ENCODE peak calls at places on chromosomes 1 and 21, in five cellular contexts. B, H, V, R and D are unnamed samples.
A peak's percentile ranks its signal among the peaks of the same experiment; 100 is the strongest.

GRCh38 chr1:113652773-113653172 is 106.5 kb downstream of the PHTF1 start:
- DNase-seq in R (no peak), V (no peak), H (no peak), B (peak; percentile 33), D (no peak)

GRCh38 chr1:16237343-16237830 is 404 bp upstream of the CPLANE2 start:
- DNase-seq in B (peak; percentile 43), V (no peak), H (no peak), R (no peak), D (no peak)

GRCh38 chr1:61282387-61282786 is 200.0 kb downstream of the NFIA start:
- DNase-seq in B (no peak), R (no peak), H (no peak), V (no peak), D (no peak)

GRCh38 chr1:176670853-176671252 is 207.9 kb downstream of the PAPPA2 start:
- DNase-seq in V (no peak), R (no peak), H (no peak), B (no peak), D (no peak)

GRCh38 chr1:115430717-115431116 is 92.7 kb upstream of the NGF start:
- DNase-seq in B (peak; percentile 96), V (no peak), H (no peak), R (no peak), D (no peak)

GRCh38 chr1:182299728-182300581 is 91.6 kb downstream of the GLUL start:
- DNase-seq in R (no peak), B (no peak), V (no peak), H (no peak), D (peak; percentile 69)

GRCh38 chr1:201217146-201217545 is 26.5 kb downstream of the IGFN1 start:
- DNase-seq in V (no peak), R (no peak), B (no peak), H (no peak), D (peak; percentile 26)

GRCh38 chr1:18647681-18648214 is 17.1 kb downstream of the PAX7 start:
- DNase-seq in R (no peak), H (no peak), V (no peak), B (no peak), D (no peak)

GRCh38 chr21:33042812-33043211 is 17.1 kb downstream of the OLIG2 start:
- DNase-seq in R (no peak), V (no peak), H (no peak), B (peak; percentile 97), D (no peak)

GRCh38 chr1:216140650-216141547 is 282.3 kb downstream of the USH2A start:
- DNase-seq in H (no peak), R (no peak), V (no peak), B (peak; percentile 34), D (no peak)

GRCh38 chr21:14527690-14528652 is 18.1 kb downstream of the SAMSN1 start:
- DNase-seq in V (no peak), H (no peak), B (no peak), R (no peak), D (no peak)

GRCh38 chr1:100721502-100722205 is 2.1 kb downstream of the VCAM1 start:
- DNase-seq in R (no peak), H (no peak), B (peak; percentile 96), V (no peak), D (no peak)

GRCh38 chr1:38962113-38962512 is 20.5 kb upstream of the RHBDL2 start:
- DNase-seq in V (no peak), B (peak; percentile 76), R (no peak), H (no peak), D (no peak)

GRCh38 chr21:45550552-45551210 is 8.4 kb upstream of the SLC19A1 start:
- DNase-seq in B (no peak), V (no peak), H (no peak), R (no peak), D (no peak)

GRCh38 chr1:19122668-19123067 is 87.4 kb downstream of the UBR4 start:
- DNase-seq in H (no peak), R (no peak), B (peak; percentile 17), V (no peak), D (no peak)

GRCh38 chr1:30514137-30514654 is 209.2 kb downstream of the MATN1 start:
- DNase-seq in B (no peak), R (no peak), V (no peak), H (no peak), D (no peak)

GRCh38 chr1:183892351-183892793 is 87.5 kb downstream of the RGL1 start:
- DNase-seq in R (no peak), B (peak; percentile 17), H (no peak), V (no peak), D (peak; percentile 69)

GRCh38 chr1:155178441-155179106 is 4.9 kb downstream of the TRIM46 start:
- DNase-seq in B (no peak), V (peak; percentile 50), R (no peak), H (no peak), D (no peak)

GRCh38 chr1:236748471-236748870 is 46.6 kb upstream of the MTR start:
- DNase-seq in V (no peak), R (no peak), H (no peak), B (no peak), D (no peak)

GRCh38 chr1:11804666-11805453 is 904 bp downstream of the MTHFR start:
- DNase-seq in V (peak; percentile 59), R (no peak), B (peak; percentile 56), H (no peak), D (no peak)

GRCh38 chr1:93908394-93909145 is 660 bp downstream of the GCLM start:
- DNase-seq in H (no peak), V (no peak), B (no peak), R (peak; percentile 40), D (peak; percentile 36)

GRCh38 chr21:36149788-36150187 is 6.8 kb upstream of the DOP1B start:
- DNase-seq in H (no peak), B (no peak), V (no peak), R (no peak), D (no peak)

GRCh38 chr1:151361883-151362282 is 10.6 kb downstream of the SELENBP1 start:
- DNase-seq in R (no peak), H (no peak), B (no peak), V (no peak), D (no peak)

GRCh38 chr21:9735421-9735961 is 785.9 kb upstream of the TPTE start:
- DNase-seq in B (no peak), H (no peak), V (no peak), R (no peak), D (no peak)

GRCh38 chr21:21439761-21440160 is 441.6 kb downstream of the NCAM2 start:
- DNase-seq in V (no peak), H (no peak), B (peak; percentile 36), R (no peak), D (no peak)

GRCh38 chr1:106621853-106622252 is 434.6 kb upstream of the PRMT6 start:
- DNase-seq in V (no peak), B (no peak), R (no peak), H (no peak), D (no peak)

GRCh38 chr1:7922301-7922700 is 18.3 kb downstream of the TNFRSF9 start:
- DNase-seq in H (no peak), V (no peak), B (peak; percentile 57), R (no peak), D (no peak)

GRCh38 chr1:110214454-110215404 is 4.6 kb downstream of the KCNC4 start:
- DNase-seq in V (no peak), H (no peak), R (no peak), B (peak; percentile 9), D (no peak)

GRCh38 chr1:210448293-210448892 is 119.7 kb downstream of the HHAT start:
- DNase-seq in H (peak; percentile 31), B (peak; percentile 69), V (no peak), R (no peak), D (peak; percentile 41)

GRCh38 chr1:119773711-119774241 is 5.1 kb upstream of the HMGCS2 start:
- DNase-seq in B (peak; percentile 52), V (no peak), R (no peak), H (no peak), D (no peak)

DNA sequence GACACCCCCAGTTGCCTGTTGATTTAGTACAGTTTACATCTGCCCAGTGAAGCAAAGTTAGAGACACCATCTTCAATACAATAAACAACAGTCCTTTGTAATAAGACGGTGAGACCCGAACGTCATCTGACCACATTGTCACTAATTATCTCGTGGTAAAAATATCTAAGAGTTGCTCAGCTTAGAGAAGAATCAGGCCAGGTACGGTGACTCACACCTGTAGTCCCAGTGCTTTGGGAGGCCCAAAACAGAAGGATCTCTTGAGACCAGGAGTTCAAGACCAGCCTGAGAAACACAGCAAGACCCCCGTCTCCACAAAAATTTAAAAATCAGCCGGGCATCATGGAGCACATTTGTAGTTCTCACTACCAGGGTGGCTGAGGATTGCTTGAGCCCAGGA is 53.5 kb downstream of the CD34 start:
- DNase-seq in B (no peak), V (no peak), R (no peak), H (no peak), D (no peak)
- H3K4me1 ChIP-seq in B (peaks cover 6% of the 10 kb centered on the region), V (peaks cover 3% of the 10 kb centered on the region), R (peaks cover 78% of the 10 kb centered on the region), H (peaks cover 2% of the 10 kb centered on the region), D (peaks cover 3% of the 10 kb centered on the region)

DNA sequence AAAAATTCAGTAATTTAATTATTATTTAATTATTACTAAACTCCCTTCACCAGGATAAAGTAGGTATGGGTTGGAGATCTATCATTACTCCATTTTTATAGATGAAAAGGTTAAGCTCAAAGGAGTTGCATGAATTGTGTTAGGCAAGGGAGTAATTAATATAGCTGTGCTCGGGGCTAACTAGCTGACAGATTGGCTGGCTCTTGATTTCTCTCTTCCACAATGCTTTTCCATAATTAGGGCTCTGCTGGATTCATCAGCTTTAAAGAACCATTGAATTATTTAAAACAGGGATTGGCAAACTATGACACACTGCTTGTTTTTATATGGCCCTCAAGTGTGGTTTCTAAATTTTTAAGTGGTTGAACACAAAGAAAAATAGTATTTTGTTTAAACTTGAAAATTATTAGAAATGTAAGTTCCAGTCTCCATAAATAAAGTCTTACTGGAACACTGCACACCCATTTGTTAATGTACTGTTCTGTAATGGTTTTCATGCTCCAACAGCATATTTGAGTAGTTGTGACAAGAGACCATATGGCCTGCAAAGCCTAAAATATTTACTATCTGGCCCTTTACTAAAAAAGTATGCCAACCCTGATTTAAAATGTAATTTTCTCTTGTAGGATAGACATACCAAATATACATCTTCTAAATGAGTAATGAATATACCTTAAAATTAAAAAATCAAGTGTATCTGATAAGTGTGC is 76.4 kb downstream of the GDAP2 start:
- DNase-seq in B (no peak), H (no peak), R (no peak), V (no peak), D (no peak)
- H3K4me1 ChIP-seq in B (peaks cover 8% of the 10 kb centered on the region), H (no peaks in the 10 kb centered on the region), R (no peaks in the 10 kb centered on the region), V (no peaks in the 10 kb centered on the region), D (peaks cover 8% of the 10 kb centered on the region)

GRCh38 chr1:171495444-171495843 is 10.1 kb downstream of the PRRC2C start:
- DNase-seq in R (no peak), V (no peak), H (no peak), B (peak; percentile 19), D (no peak)

GRCh38 chr1:171488190-171488929 is 3.0 kb downstream of the PRRC2C start:
- DNase-seq in H (no peak), B (no peak), R (no peak), V (no peak), D (no peak)

DNA sequence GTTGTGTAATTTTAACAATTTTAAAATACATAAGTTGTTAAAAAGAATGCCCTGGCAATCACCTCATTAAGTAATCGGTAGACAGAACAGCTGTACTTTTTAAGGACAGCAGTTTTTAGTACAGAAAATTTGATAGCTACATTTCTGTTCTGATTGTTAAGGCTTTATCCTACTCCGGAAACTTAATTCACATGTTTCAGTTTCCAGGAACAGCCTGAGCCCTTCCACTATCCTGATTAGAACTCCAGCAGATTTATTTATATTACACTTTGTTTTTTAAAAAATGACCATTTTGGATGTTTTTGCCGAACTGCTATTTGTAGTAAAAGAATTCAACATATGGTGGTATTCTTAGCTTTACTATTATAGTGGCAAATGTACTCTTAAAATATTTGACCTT is 8.8 kb downstream of the PRRC2C start:
- DNase-seq in B (no peak), R (no peak), H (no peak), V (no peak), D (no peak)
- H3K4me1 ChIP-seq in B (peaks cover 16% of the 10 kb centered on the region), R (peaks cover 73% of the 10 kb centered on the region), H (no peaks in the 10 kb centered on the region), V (peaks cover 5% of the 10 kb centered on the region), D (peaks cover 8% of the 10 kb centered on the region)

GRCh38 chr1:205259361-205259832 is 31.7 kb downstream of the TMCC2 start:
- DNase-seq in V (no peak), R (no peak), B (peak; percentile 54), H (no peak), D (no peak)
- H3K4me1 ChIP-seq in V (no peaks in the 10 kb centered on the region), R (peaks cover 7% of the 10 kb centered on the region), B (peaks cover 26% of the 10 kb centered on the region), H (peaks cover 13% of the 10 kb centered on the region), D (no peaks in the 10 kb centered on the region)